ENCODE peak calls at places on chromosomes 12 and 14, in six cellular contexts. Q is testis; V is activated CD4-positive, alpha-beta memory T cell treated with anti-CD3 and anti-CD28 coated beads for 36 hours; M is effector memory CD8-positive, alpha-beta T cell; A is activated CD4-positive, alpha-beta T cell treated with anti-CD3 and anti-CD28 coated beads, Interleukin-2, amount 50 U/mL, for 1 hour; X is Ammon's horn. K is an unnamed sample.

GRCh38 chr12:89873745-89874144 is 165.1 kb upstream of the ATP2B1 start:
- DNase-seq in A (no peak), V (no peak), M (no peak), Q (no peak), X (no peak), K (no peak)

GRCh38 chr12:126617312-126617711 is 1552.1 kb downstream of the AACS start:
- DNase-seq in Q (peak), V (peak), X (no peak), A (no peak), M (no peak), K (no peak)

GRCh38 chr12:53739285-53740129 is 12.3 kb upstream of the CALCOCO1 start:
- DNase-seq in X (no peak), A (no peak), V (no peak), Q (no peak), M (no peak), K (no peak)

GRCh38 chr14:99124482-99125104 is 147.4 kb downstream of the BCL11B start:
- DNase-seq in Q (no peak), M (no peak), A (no peak), V (no peak), X (no peak), K (no peak)

GRCh38 chr12:19338405-19338804 is 100.9 kb upstream of the AEBP2 start:
- DNase-seq in V (no peak), Q (no peak), X (no peak), M (no peak), A (no peak), K (no peak)

GRCh38 chr12:53481957-53482586 is 17.2 kb downstream of the MAP3K12 start:
- DNase-seq in A (no peak), Q (no peak), M (no peak), X (no peak), V (no peak), K (no peak)

GRCh38 chr14:83779266-83779665 is 1750.7 kb upstream of the FLRT2 start:
- DNase-seq in V (no peak), M (no peak), X (no peak), Q (no peak), A (no peak), K (no peak)

GRCh38 chr12:14589169-14590004 is 21.7 kb upstream of the PLBD1 start:
- DNase-seq in V (no peak), M (no peak), Q (no peak), A (no peak), X (no peak), K (no peak)

GRCh38 chr12:8887285-8887715 is 27.0 kb upstream of the PHC1 start:
- DNase-seq in V (no peak), A (no peak), M (no peak), X (no peak), Q (peak), K (no peak)

GRCh38 chr14:96852823-96853422 is 55.7 kb downstream of the VRK1 start:
- DNase-seq in X (peak), A (no peak), V (no peak), M (peak), Q (peak), K (no peak)

GRCh38 chr14:91229743-91230200 is 14.7 kb downstream of the GPR68 start:
- DNase-seq in A (no peak), X (no peak), M (peak), V (peak), Q (no peak), K (peak)

GRCh38 chr12:30019386-30020140 is 235.8 kb upstream of the TMTC1 start:
- DNase-seq in M (no peak), A (no peak), V (no peak), Q (no peak), X (peak), K (no peak)

GRCh38 chr12:7161327-7161726 is 28.2 kb upstream of the PEX5 start:
- DNase-seq in M (no peak), X (no peak), A (no peak), V (no peak), Q (no peak), K (no peak)

GRCh38 chr12:52141306-52141705 is 50.5 kb downstream of the KRT80 start:
- DNase-seq in A (no peak), M (no peak), Q (no peak), X (no peak), V (no peak), K (no peak)

GRCh38 chr12:111201036-111201435 is 167.9 kb downstream of the PHETA1 start:
- DNase-seq in Q (no peak), V (no peak), X (no peak), M (no peak), A (no peak), K (no peak)

GRCh38 chr12:12735301-12735700 is 18.1 kb downstream of the CDKN1B start:
- DNase-seq in V (no peak), M (no peak), X (no peak), Q (no peak), A (no peak), K (no peak)

GRCh38 chr12:116708826-116709756 is 28.8 kb downstream of the SPRING1 start:
- DNase-seq in V (peak), Q (peak), M (peak), A (peak), X (peak), K (peak)

GRCh38 chr12:9870311-9870866 is 1.2 kb upstream of the CLEC2B start:
- DNase-seq in M (no peak), V (no peak), X (no peak), A (no peak), Q (peak), K (no peak)